ENCODE peak calls at places on chromosomes 4 and X, in five cellular contexts. O is Calu3, D is spleen, Q is HS-5, Z is NCI-H1436. U is an unnamed sample.
A peak's percentile ranks its signal among the peaks of the same experiment; 100 is the strongest.

GRCh38 chr4:118718511-118719170 is 33.4 kb downstream of the METTL14 start:
- DNase-seq in O (no peak), D (no peak), Q (no peak), Z (no peak), U (no peak)

GRCh38 chr4:89306486-89307184 is 965 bp downstream of the GPRIN3 start:
- DNase-seq in O (no peak), D (no peak), Q (no peak), Z (no peak), U (no peak)

GRCh38 chrX:130704053-130705038 is 198.7 kb downstream of the ENOX2 start:
- DNase-seq in O (no peak), D (no peak), Q (no peak), Z (no peak), U (no peak)

GRCh38 chrX:66328950-66329596 is 165.0 kb downstream of the HEPH start:
- DNase-seq in O (no peak), D (peak; percentile 70), Q (no peak), Z (no peak), U (no peak)

GRCh38 chr4:143282170-143282760 is 54.4 kb upstream of the GAB1 start:
- DNase-seq in O (no peak), D (no peak), Q (no peak), Z (no peak), U (no peak)

GRCh38 chr4:105624530-105624929 is 72.1 kb downstream of the ARHGEF38 start:
- DNase-seq in O (peak; percentile 18), D (no peak), Q (no peak), Z (no peak), U (no peak)

GRCh38 chrX:134932528-134933217 is 58.1 kb upstream of the SMIM10 start:
- DNase-seq in O (no peak), D (no peak), Q (peak; percentile 46), Z (no peak), U (no peak)

GRCh38 chrX:68999931-69000330 is 165.3 kb downstream of the PJA1 start:
- DNase-seq in O (no peak), D (no peak), Q (no peak), Z (no peak), U (no peak)

GRCh38 chr4:81607947-81608346 is 136.2 kb upstream of the RASGEF1B start:
- DNase-seq in O (no peak), D (no peak), Q (no peak), Z (no peak), U (no peak)

GRCh38 chrX:120604359-120604782 is 470 bp downstream of the MCTS1 start:
- DNase-seq in O (peak; percentile 15), D (no peak), Q (peak; percentile 5), Z (peak; percentile 48), U (peak; percentile 65)

GRCh38 chr4:112252234-112252633 is 20.6 kb downstream of the AP1AR start:
- DNase-seq in O (no peak), D (no peak), Q (no peak), Z (no peak), U (no peak)

GRCh38 chr4:4717692-4718091 is 141.8 kb upstream of the MSX1 start:
- DNase-seq in O (no peak), D (no peak), Q (no peak), Z (no peak), U (no peak)

GRCh38 chrX:70806081-70806480 is 102.4 kb downstream of the TEX11 start:
- DNase-seq in O (no peak), D (no peak), Q (no peak), Z (no peak), U (no peak)

GRCh38 chr4:101191302-101192098 is 155.8 kb downstream of the PPP3CA start:
- DNase-seq in O (no peak), D (peak; percentile 80), Q (no peak), Z (no peak), U (no peak)